ENCODE peak calls at places on chromosomes 7 and 10, in five cellular contexts. One of them, this sample, is unnamed.

GRCh38 chr7:55349126-55349525 is 16.0 kb upstream of the LANCL2 start:
- DNase-seq in cardiac muscle cell: peak
- DNase-seq in heart left ventricle: no peak
- DNase-seq in effector memory CD4-positive, alpha-beta T cell: no peak
- DNase-seq in ovary: no peak
- DNase-seq in this sample: no peak

GRCh38 chr10:90787906-90788491 is 69.8 kb downstream of the HTR7 start:
- DNase-seq in cardiac muscle cell: peak
- DNase-seq in heart left ventricle: no peak
- DNase-seq in effector memory CD4-positive, alpha-beta T cell: no peak
- DNase-seq in ovary: no peak
- DNase-seq in this sample: no peak

GRCh38 chr7:149811221-149811620 is 27.0 kb upstream of the ZNF862 start:
- DNase-seq in cardiac muscle cell: no peak
- DNase-seq in heart left ventricle: no peak
- DNase-seq in effector memory CD4-positive, alpha-beta T cell: no peak
- DNase-seq in ovary: no peak
- DNase-seq in this sample: no peak

GRCh38 chr7:76053461-76053860 is 5.6 kb downstream of the MDH2 start:
- DNase-seq in cardiac muscle cell: no peak
- DNase-seq in heart left ventricle: no peak
- DNase-seq in effector memory CD4-positive, alpha-beta T cell: no peak
- DNase-seq in ovary: no peak
- DNase-seq in this sample: no peak

GRCh38 chr7:69342154-69342884 is 256.0 kb upstream of the AUTS2 start:
- DNase-seq in cardiac muscle cell: peak
- DNase-seq in heart left ventricle: no peak
- DNase-seq in effector memory CD4-positive, alpha-beta T cell: no peak
- DNase-seq in ovary: no peak
- DNase-seq in this sample: no peak

GRCh38 chr7:35619863-35620262 is 75.1 kb downstream of the HERPUD2 start:
- DNase-seq in cardiac muscle cell: no peak
- DNase-seq in heart left ventricle: no peak
- DNase-seq in effector memory CD4-positive, alpha-beta T cell: no peak
- DNase-seq in ovary: no peak
- DNase-seq in this sample: no peak

GRCh38 chr7:76047305-76047810 is 442 bp downstream of the STYXL1 start:
- DNase-seq in cardiac muscle cell: peak
- DNase-seq in heart left ventricle: no peak
- DNase-seq in effector memory CD4-positive, alpha-beta T cell: no peak
- DNase-seq in ovary: no peak
- DNase-seq in this sample: no peak

GRCh38 chr7:123242467-123243097 is 42.8 kb upstream of the SLC13A1 start:
- DNase-seq in cardiac muscle cell: no peak
- DNase-seq in heart left ventricle: no peak
- DNase-seq in effector memory CD4-positive, alpha-beta T cell: no peak
- DNase-seq in ovary: no peak
- DNase-seq in this sample: no peak

GRCh38 chr10:87862644-87863101 is 660 bp downstream of the KLLN start:
- DNase-seq in cardiac muscle cell: no peak
- DNase-seq in heart left ventricle: no peak
- DNase-seq in effector memory CD4-positive, alpha-beta T cell: peak
- DNase-seq in ovary: no peak
- DNase-seq in this sample: no peak

GRCh38 chr7:153943428-153944370 is 108.5 kb upstream of the DPP6 start:
- DNase-seq in cardiac muscle cell: no peak
- DNase-seq in heart left ventricle: no peak
- DNase-seq in effector memory CD4-positive, alpha-beta T cell: no peak
- DNase-seq in ovary: no peak
- DNase-seq in this sample: no peak

GRCh38 chr7:81659697-81660395 is 110.0 kb downstream of the HGF start:
- DNase-seq in cardiac muscle cell: peak
- DNase-seq in heart left ventricle: no peak
- DNase-seq in effector memory CD4-positive, alpha-beta T cell: no peak
- DNase-seq in ovary: no peak
- DNase-seq in this sample: no peak

GRCh38 chr10:15370741-15371701 is at the start of gene FAM171A1:
- DNase-seq in cardiac muscle cell: peak
- DNase-seq in heart left ventricle: peak
- DNase-seq in effector memory CD4-positive, alpha-beta T cell: peak
- DNase-seq in ovary: peak
- DNase-seq in this sample: no peak

GRCh38 chr10:11881477-11882417 is 58.6 kb downstream of the PROSER2 start:
- DNase-seq in cardiac muscle cell: no peak
- DNase-seq in heart left ventricle: no peak
- DNase-seq in effector memory CD4-positive, alpha-beta T cell: no peak
- DNase-seq in ovary: no peak
- DNase-seq in this sample: no peak

GRCh38 chr7:26073041-26073440 is 79.0 kb upstream of the NFE2L3 start:
- DNase-seq in cardiac muscle cell: no peak
- DNase-seq in heart left ventricle: no peak
- DNase-seq in effector memory CD4-positive, alpha-beta T cell: no peak
- DNase-seq in ovary: no peak
- DNase-seq in this sample: no peak

GRCh38 chr10:63003816-63004453 is 129.2 kb upstream of the NRBF2 start:
- DNase-seq in cardiac muscle cell: peak
- DNase-seq in heart left ventricle: no peak
- DNase-seq in effector memory CD4-positive, alpha-beta T cell: no peak
- DNase-seq in ovary: no peak
- DNase-seq in this sample: no peak

GRCh38 chr10:108899686-108900085 is 1023.6 kb downstream of the XPNPEP1 start:
- DNase-seq in cardiac muscle cell: no peak
- DNase-seq in heart left ventricle: no peak
- DNase-seq in effector memory CD4-positive, alpha-beta T cell: no peak
- DNase-seq in ovary: no peak
- DNase-seq in this sample: no peak

GRCh38 chr7:155198901-155199845 is 98.5 kb upstream of the INSIG1 start:
- DNase-seq in cardiac muscle cell: peak
- DNase-seq in heart left ventricle: no peak
- DNase-seq in effector memory CD4-positive, alpha-beta T cell: no peak
- DNase-seq in ovary: no peak
- DNase-seq in this sample: no peak

GRCh38 chr10:87750001-87750651 is 67.9 kb downstream of the ATAD1 start:
- DNase-seq in cardiac muscle cell: peak
- DNase-seq in heart left ventricle: no peak
- DNase-seq in effector memory CD4-positive, alpha-beta T cell: no peak
- DNase-seq in ovary: no peak
- DNase-seq in this sample: no peak

GRCh38 chr7:37669818-37670217 is 13.7 kb upstream of the GPR141 start:
- DNase-seq in cardiac muscle cell: no peak
- DNase-seq in heart left ventricle: no peak
- DNase-seq in effector memory CD4-positive, alpha-beta T cell: no peak
- DNase-seq in ovary: no peak
- DNase-seq in this sample: no peak
- H3K27ac ChIP-seq in cardiac muscle cell: no peak
- H3K27ac ChIP-seq in heart left ventricle: no peak
- H3K27ac ChIP-seq in effector memory CD4-positive, alpha-beta T cell: no peak
- H3K27ac ChIP-seq in ovary: no peak
- H3K27ac ChIP-seq in this sample: no peak

GRCh38 chr10:44161196-44161595 is 223.7 kb downstream of the CXCL12 start:
- DNase-seq in cardiac muscle cell: no peak
- DNase-seq in heart left ventricle: no peak
- DNase-seq in effector memory CD4-positive, alpha-beta T cell: no peak
- DNase-seq in ovary: no peak
- DNase-seq in this sample: no peak
- H3K27ac ChIP-seq in cardiac muscle cell: no peak
- H3K27ac ChIP-seq in heart left ventricle: no peak
- H3K27ac ChIP-seq in effector memory CD4-positive, alpha-beta T cell: no peak
- H3K27ac ChIP-seq in ovary: no peak
- H3K27ac ChIP-seq in this sample: no peak

GRCh38 chr7:12801107-12801506 is 113.7 kb downstream of the ARL4A start:
- DNase-seq in cardiac muscle cell: no peak
- DNase-seq in heart left ventricle: no peak
- DNase-seq in effector memory CD4-positive, alpha-beta T cell: no peak
- DNase-seq in ovary: no peak
- DNase-seq in this sample: no peak
- H3K27ac ChIP-seq in cardiac muscle cell: no peak
- H3K27ac ChIP-seq in heart left ventricle: no peak
- H3K27ac ChIP-seq in effector memory CD4-positive, alpha-beta T cell: no peak
- H3K27ac ChIP-seq in ovary: no peak
- H3K27ac ChIP-seq in this sample: no peak

DNA sequence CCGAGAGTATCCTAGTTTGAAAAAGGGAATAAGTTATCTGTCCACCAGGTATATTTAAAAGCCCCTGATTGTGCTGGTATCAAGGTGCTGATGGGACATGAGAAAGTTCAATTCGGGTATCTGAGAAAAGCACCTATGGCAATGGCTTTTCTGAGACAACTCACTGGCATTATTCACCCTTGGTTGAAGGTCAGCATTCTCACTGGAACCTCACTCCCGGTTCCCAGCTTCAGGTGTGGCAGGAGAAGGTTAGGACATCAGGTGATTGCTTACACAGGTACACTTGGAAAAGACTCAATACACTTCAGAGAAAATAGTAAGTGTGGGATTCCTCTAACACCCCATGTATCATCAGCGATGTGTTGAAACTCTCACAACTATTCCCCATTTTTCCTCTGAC is 643.1 kb downstream of the INHBA start:
- DNase-seq in cardiac muscle cell: no peak
- DNase-seq in heart left ventricle: no peak
- DNase-seq in effector memory CD4-positive, alpha-beta T cell: no peak
- DNase-seq in ovary: no peak
- DNase-seq in this sample: no peak
- H3K27ac ChIP-seq in cardiac muscle cell: no peak
- H3K27ac ChIP-seq in heart left ventricle: no peak
- H3K27ac ChIP-seq in effector memory CD4-positive, alpha-beta T cell: no peak
- H3K27ac ChIP-seq in ovary: no peak
- H3K27ac ChIP-seq in this sample: no peak

GRCh38 chr10:24642921-24643678 is 80.6 kb downstream of the ARHGAP21 start:
- DNase-seq in cardiac muscle cell: peak
- DNase-seq in heart left ventricle: no peak
- DNase-seq in effector memory CD4-positive, alpha-beta T cell: no peak
- DNase-seq in ovary: no peak
- DNase-seq in this sample: no peak

GRCh38 chr10:24639124-24639523 is 84.6 kb downstream of the ARHGAP21 start:
- DNase-seq in cardiac muscle cell: no peak
- DNase-seq in heart left ventricle: no peak
- DNase-seq in effector memory CD4-positive, alpha-beta T cell: no peak
- DNase-seq in ovary: no peak
- DNase-seq in this sample: no peak

GRCh38 chr10:24645022-24645421 is 78.7 kb downstream of the ARHGAP21 start:
- DNase-seq in cardiac muscle cell: no peak
- DNase-seq in heart left ventricle: no peak
- DNase-seq in effector memory CD4-positive, alpha-beta T cell: no peak
- DNase-seq in ovary: no peak
- DNase-seq in this sample: no peak

GRCh38 chr10:24645784-24646183 is 77.9 kb downstream of the ARHGAP21 start:
- DNase-seq in cardiac muscle cell: no peak
- DNase-seq in heart left ventricle: no peak
- DNase-seq in effector memory CD4-positive, alpha-beta T cell: no peak
- DNase-seq in ovary: no peak
- DNase-seq in this sample: no peak

DNA sequence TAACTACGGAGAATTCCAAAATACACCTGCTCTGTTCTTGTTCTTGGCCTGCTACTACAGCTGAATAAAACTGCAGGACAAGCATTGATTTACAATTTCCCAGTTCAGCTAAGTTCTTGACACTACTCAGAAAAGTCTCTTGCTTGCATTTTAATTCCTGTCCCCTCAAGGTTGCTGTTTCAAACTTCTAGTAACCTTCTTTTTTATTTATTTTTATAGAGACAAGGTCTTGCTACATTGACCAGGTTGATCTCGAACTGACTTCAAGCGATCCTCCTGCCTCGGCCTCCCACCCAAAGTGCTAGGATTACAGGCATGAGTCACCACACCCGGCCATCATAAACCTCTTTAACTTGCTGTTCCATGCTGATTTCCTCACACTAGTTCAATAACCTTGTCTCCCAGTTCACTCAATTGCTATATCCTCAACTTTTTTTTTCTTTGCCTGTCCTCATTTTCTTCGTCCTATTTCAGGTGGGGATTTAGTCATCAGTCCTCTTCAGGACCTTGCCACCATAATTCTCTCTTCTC is 79.9 kb downstream of the ARHGAP21 start:
- DNase-seq in cardiac muscle cell: no peak
- DNase-seq in heart left ventricle: no peak
- DNase-seq in effector memory CD4-positive, alpha-beta T cell: no peak
- DNase-seq in ovary: no peak
- DNase-seq in this sample: no peak
- H3K27ac ChIP-seq in cardiac muscle cell: no peak
- H3K27ac ChIP-seq in heart left ventricle: no peak
- H3K27ac ChIP-seq in effector memory CD4-positive, alpha-beta T cell: no peak
- H3K27ac ChIP-seq in ovary: no peak
- H3K27ac ChIP-seq in this sample: no peak

GRCh38 chr10:117090831-117091230 is 47.2 kb downstream of the VAX1 start:
- DNase-seq in cardiac muscle cell: no peak
- DNase-seq in heart left ventricle: no peak
- DNase-seq in effector memory CD4-positive, alpha-beta T cell: no peak
- DNase-seq in ovary: no peak
- DNase-seq in this sample: no peak

GRCh38 chr10:117092386-117092785 is 45.7 kb downstream of the VAX1 start:
- DNase-seq in cardiac muscle cell: no peak
- DNase-seq in heart left ventricle: no peak
- DNase-seq in effector memory CD4-positive, alpha-beta T cell: no peak
- DNase-seq in ovary: no peak
- DNase-seq in this sample: no peak

GRCh38 chr10:117094856-117095255 is 43.2 kb downstream of the VAX1 start:
- DNase-seq in cardiac muscle cell: no peak
- DNase-seq in heart left ventricle: no peak
- DNase-seq in effector memory CD4-positive, alpha-beta T cell: no peak
- DNase-seq in ovary: no peak
- DNase-seq in this sample: no peak

DNA sequence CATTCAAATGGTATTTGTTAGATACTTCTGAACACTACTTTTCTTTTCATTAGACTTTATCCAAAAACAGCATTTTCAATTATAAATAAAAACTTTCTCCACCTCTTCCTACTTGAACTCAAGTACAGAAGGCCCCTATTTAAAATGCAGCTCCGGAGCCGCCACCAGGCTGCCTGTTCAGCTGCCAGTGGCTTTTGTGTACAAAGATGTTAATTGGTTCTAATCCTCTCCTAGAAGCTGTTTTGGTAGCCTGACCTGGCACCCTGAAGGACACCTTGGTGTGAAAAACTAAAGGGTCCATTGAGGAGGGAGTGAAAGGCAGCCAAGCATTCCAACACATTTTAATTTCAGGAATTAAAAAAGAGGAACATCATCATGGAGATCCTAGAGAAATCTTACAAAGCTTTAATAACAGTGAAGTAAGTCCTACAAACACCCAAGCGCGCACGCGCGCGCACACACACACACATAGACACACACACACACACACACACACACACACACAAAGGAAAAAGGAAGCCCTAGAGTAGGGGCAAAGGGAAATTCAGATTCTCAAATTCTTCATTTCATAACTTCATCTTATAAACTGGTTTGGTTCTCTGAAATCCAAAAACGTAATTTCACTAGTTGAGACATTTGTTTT is 41.4 kb downstream of the VAX1 start:
- DNase-seq in cardiac muscle cell: no peak
- DNase-seq in heart left ventricle: no peak
- DNase-seq in effector memory CD4-positive, alpha-beta T cell: no peak
- DNase-seq in ovary: no peak
- DNase-seq in this sample: no peak
- H3K27ac ChIP-seq in cardiac muscle cell: no peak
- H3K27ac ChIP-seq in heart left ventricle: no peak
- H3K27ac ChIP-seq in effector memory CD4-positive, alpha-beta T cell: no peak
- H3K27ac ChIP-seq in ovary: no peak
- H3K27ac ChIP-seq in this sample: no peak

This sample was measured in thoracic aorta.